ENCODE peak calls at places on chromosomes 3 and 15, in ten cellular contexts. D is hepatocyte; F is CD8-positive, alpha-beta memory T cell; T is PC-3; O is thoracic aorta; M is CD4-positive, CD25-positive, alpha-beta regulatory T cell; A is iPS DF 6.9; P is ovary; B is uterus; U is cardiac muscle cell. Q is an unnamed sample. For H3K27me3 and H3K4me1, the result is how much of the 10 kb centered on the place peaks cover.

GRCh38 chr15:96312641-96313335 is 17.7 kb upstream of the NR2F2 start:
- DNase-seq in T (peak), D (no peak), M (no peak), B (no peak), O (no peak), P (no peak), U (no peak), F (no peak), A (no peak), Q (no peak)

GRCh38 chr3:24086597-24087369 is 141.7 kb downstream of the NR1D2 start:
- DNase-seq in P (no peak), M (no peak), B (no peak), F (no peak), A (no peak), O (no peak), D (peak), T (no peak), U (no peak), Q (no peak)

GRCh38 chr15:87687176-87687890 is 569.2 kb downstream of the NTRK3 start:
- DNase-seq in P (no peak), F (no peak), M (no peak), A (no peak), B (no peak), D (no peak), U (no peak), O (no peak), T (no peak), Q (no peak)

GRCh38 chr15:100308222-100309007 is 33.4 kb downstream of the ADAMTS17 start:
- DNase-seq in T (no peak), O (no peak), F (no peak), P (no peak), B (peak), A (no peak), D (no peak), M (no peak), U (no peak), Q (no peak)

GRCh38 chr3:189636048-189636447 is 4.9 kb downstream of the TP63 start:
- DNase-seq in F (no peak), M (no peak), B (no peak), A (no peak), D (no peak), O (no peak), P (no peak), T (no peak), U (no peak), Q (no peak)

GRCh38 chr3:52721002-52721741 is 15.3 kb downstream of the SPCS1 start:
- DNase-seq in A (no peak), O (no peak), P (no peak), F (no peak), B (no peak), D (no peak), M (no peak), T (no peak), U (no peak), Q (no peak)

GRCh38 chr3:45167011-45167911 is 21.1 kb upstream of the CDCP1 start:
- DNase-seq in U (peak), M (peak), A (peak), F (peak), O (peak), P (peak), B (peak), T (peak), D (peak), Q (peak)

GRCh38 chr15:41284425-41285177 is 47.8 kb downstream of the OIP5 start:
- DNase-seq in T (peak), M (no peak), P (peak), U (peak), D (peak), F (no peak), O (no peak), A (no peak), B (no peak), Q (peak)

GRCh38 chr3:145094355-145094941 is 1066.5 kb downstream of the PLOD2 start:
- DNase-seq in M (no peak), D (peak), A (no peak), U (peak), B (no peak), O (no peak), F (no peak), T (peak), P (no peak), Q (peak)

GRCh38 chr3:62325896-62326295 is 47.5 kb downstream of the FEZF2 start:
- DNase-seq in F (no peak), B (no peak), P (no peak), O (no peak), D (peak), T (peak), A (no peak), M (no peak), U (no peak), Q (no peak)

GRCh38 chr15:90062729-90063684 is 39.3 kb downstream of the IDH2 start:
- DNase-seq in A (no peak), T (no peak), F (no peak), O (no peak), M (no peak), U (no peak), D (no peak), B (no peak), P (no peak), Q (no peak)

GRCh38 chr3:157606392-157607197 is 103.4 kb upstream of the VEPH1 start:
- DNase-seq in U (peak), F (peak), D (peak), O (no peak), M (peak), T (peak), P (peak), A (peak), B (peak), Q (peak)

GRCh38 chr3:40116478-40117162 is 192.9 kb upstream of the EIF1B start:
- DNase-seq in D (no peak), U (no peak), O (no peak), M (no peak), T (peak), F (no peak), B (no peak), P (no peak), A (no peak), Q (no peak)

DNA sequence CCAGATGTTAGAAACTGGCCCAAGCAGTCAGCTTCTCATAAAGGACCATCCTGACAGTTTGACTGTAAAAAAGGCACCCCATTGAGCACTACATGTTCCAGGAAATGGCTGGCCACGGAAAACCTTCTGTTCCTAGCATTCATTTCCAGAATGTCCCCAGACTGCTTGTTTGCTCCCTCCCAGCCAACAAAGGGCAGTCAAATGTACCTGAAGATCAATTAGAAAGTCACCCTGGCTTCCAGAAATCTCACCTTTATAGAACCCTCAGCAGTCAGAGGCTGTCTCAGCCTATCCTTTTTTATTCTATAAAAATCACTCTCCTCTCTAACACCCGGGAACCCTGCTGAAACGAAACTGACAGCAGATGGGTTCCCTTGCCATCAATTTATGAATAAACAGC is 774 bp upstream of the SAMMSON start:
- DNase-seq in D (no peak), O (no peak), M (no peak), B (peak), U (no peak), F (no peak), T (no peak), P (no peak), A (no peak), Q (no peak)
- H3K27ac ChIP-seq in D (peak), O (peak), M (no peak), B (peak), U (no peak), F (no peak), T (no peak), P (no peak), A (no peak), Q (no peak)

GRCh38 chr15:98408231-98408630 is 240.1 kb upstream of the IGF1R start:
- DNase-seq in D (no peak), F (no peak), M (no peak), P (no peak), U (no peak), A (no peak), B (no peak), T (no peak), O (no peak), Q (no peak)
- H3K27me3 ChIP-seq in D (under half), F (under half), M (under half), P (under half), U (under half), A (under half), B (under half), T (under half), O (under half), Q (under half)

DNA sequence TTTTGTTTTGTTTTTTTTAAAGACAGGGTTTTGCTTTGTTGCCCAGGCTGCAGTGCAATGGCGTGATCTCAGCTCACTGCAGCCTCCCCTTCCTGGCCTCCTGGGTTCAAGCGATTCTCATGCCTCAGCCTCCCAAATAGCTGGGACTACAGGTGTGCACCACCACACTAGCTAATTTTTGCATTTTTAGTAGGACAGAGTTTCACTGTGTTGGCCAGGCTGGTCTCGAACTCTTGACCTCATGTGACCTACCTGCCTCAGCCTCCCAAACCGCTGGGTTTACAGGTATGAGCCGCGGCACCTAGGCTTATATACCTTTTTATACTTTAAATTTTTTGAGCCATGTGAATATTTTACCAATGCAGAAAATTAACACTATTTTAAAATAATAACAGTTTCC is 56.9 kb upstream of the HERC1 start:
- DNase-seq in F (no peak), P (no peak), B (no peak), D (no peak), O (no peak), U (no peak), M (no peak), T (no peak), A (no peak), Q (no peak)
- H3K4me1 ChIP-seq in F (half or more), P (under half), B (under half), D (under half), O (under half), U (under half), M (under half), T (under half), A (under half), Q (under half)

DNA sequence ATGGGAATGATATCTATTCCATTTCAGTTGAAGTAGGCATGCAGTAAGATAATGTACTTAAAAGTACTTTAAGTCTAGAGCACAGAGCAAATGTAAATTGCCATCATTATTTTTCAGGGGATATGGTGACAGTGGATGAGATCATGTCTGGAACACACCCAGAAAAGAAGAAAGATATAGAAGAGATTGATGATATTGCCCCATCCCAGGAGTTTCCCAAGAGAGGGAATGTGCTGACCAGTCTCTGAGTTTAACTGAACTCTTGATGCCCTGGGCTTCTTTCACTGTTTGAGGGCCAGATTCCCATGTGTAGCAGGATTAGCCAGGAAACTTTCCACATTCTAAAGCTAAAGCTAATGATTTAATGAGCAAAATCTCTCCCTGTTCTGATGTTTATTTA is 366.8 kb upstream of the UMPS start:
- DNase-seq in P (no peak), U (no peak), F (no peak), B (peak), A (no peak), T (peak), M (no peak), O (no peak), D (peak), Q (no peak)
- H3K27ac ChIP-seq in P (no peak), U (no peak), F (no peak), B (no peak), A (no peak), T (no peak), M (no peak), O (peak), D (peak), Q (no peak)

GRCh38 chr15:31387101-31387482 is 60.5 kb downstream of the KLF13 start:
- DNase-seq in U (no peak), T (no peak), O (no peak), M (no peak), A (no peak), B (no peak), P (no peak), D (no peak), F (peak), Q (peak)

GRCh38 chr15:31383150-31383549 is 56.5 kb downstream of the KLF13 start:
- DNase-seq in A (no peak), B (no peak), P (no peak), T (no peak), M (no peak), U (no peak), D (no peak), O (no peak), F (no peak), Q (no peak)

GRCh38 chr15:31381801-31382692 is 55.4 kb downstream of the KLF13 start:
- DNase-seq in F (no peak), B (no peak), O (no peak), U (no peak), A (no peak), P (no peak), M (no peak), T (no peak), D (no peak), Q (no peak)

GRCh38 chr15:31382693-31383005 is 56.0 kb downstream of the KLF13 start:
- DNase-seq in F (no peak), P (no peak), A (no peak), U (no peak), D (no peak), M (no peak), O (no peak), B (no peak), T (no peak), Q (peak)

GRCh38 chr15:31384568-31384967 is 57.9 kb downstream of the KLF13 start:
- DNase-seq in D (no peak), A (no peak), O (no peak), T (no peak), F (no peak), B (no peak), U (no peak), M (no peak), P (no peak), Q (no peak)
- H3K27me3 ChIP-seq in D (under half), A (under half), O (under half), T (under half), F (under half), B (under half), U (under half), M (under half), P (under half), Q (under half)

DNA sequence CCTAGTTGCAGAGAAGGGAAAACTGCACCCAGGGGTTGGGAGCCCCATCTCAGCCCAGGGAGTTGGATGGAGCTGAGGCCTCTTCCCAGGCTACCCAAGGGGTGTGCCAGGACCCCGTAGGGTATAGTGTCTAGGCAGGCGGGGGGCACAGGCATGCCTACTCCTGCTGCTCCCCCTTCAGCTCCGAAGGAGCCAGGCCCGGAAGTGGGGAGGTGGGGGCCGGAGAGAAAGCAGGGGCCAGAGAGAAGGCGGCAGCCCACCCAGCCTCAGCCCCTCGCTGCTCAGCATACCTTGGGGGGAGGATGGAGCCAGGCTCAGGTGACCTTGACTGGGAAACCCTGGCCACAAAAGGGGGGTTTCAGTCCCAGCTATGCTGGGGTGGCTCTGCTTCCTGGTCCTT is 1.4 kb downstream of the SEMA3F start:
- DNase-seq in A (no peak), D (no peak), T (no peak), U (no peak), O (no peak), P (no peak), B (no peak), M (no peak), F (no peak), Q (no peak)
- H3K4me1 ChIP-seq in A (under half), D (under half), T (under half), U (under half), O (half or more), P (under half), B (under half), M (under half), F (under half), Q (under half)

DNA sequence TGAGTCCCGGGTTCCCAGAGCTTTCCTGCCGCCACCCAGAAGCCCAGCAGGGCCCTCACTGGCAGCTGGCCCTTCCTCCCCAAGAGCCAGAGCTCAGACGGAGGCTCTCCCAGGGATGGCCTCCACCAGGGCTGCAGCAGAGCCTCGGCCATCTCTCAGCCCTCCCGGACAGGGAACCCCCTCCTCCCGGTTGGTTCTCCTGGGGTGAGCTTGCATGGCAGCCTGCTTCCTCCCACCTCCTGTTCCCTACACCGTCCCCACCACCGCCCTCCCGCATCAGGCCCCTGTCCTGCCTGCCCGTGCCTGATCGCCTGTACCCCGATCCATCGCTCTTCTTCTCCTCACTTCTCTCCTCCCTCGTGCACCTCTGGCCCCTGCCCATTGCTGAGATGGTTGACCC is 24.1 kb upstream of the MUC4 start:
- DNase-seq in D (no peak), F (peak), A (no peak), P (no peak), T (no peak), U (no peak), M (no peak), B (no peak), O (no peak), Q (no peak)
- H3K27ac ChIP-seq in D (no peak), F (no peak), A (no peak), P (no peak), T (no peak), U (no peak), M (no peak), B (no peak), O (no peak), Q (no peak)

DNA sequence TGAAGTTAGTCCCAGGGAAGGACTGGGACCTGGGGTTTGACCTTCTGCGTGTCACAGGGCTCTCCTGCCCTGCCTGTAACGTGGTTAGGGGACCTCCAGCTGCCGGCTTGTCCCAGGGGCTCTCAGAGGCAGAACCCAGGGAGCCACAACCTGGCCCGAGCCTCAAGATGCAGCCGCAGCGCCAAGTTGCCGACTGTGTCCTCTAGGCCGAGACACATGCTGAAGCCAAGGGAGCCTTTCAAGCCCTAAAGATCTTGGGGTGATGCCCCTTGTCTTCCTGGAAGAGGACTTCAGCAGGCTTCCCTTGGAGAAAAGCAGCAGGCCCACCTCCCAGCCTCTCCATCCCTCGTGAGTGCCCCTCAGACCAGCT is 7.3 kb downstream of the DNAJB8 start:
- DNase-seq in F (no peak), B (no peak), D (no peak), M (no peak), A (no peak), T (no peak), U (no peak), O (no peak), P (no peak), Q (no peak)
- H3K27me3 ChIP-seq in F (under half), B (under half), D (under half), M (under half), A (under half), T (under half), U (under half), O (under half), P (under half), Q (under half)

GRCh38 chr3:180072786-180073185 is 36.0 kb upstream of the PEX5L start:
- DNase-seq in M (no peak), T (no peak), U (no peak), A (peak), O (no peak), F (no peak), P (no peak), B (no peak), D (no peak), Q (no peak)
- H3K4me1 ChIP-seq in M (under half), T (under half), U (under half), A (under half), O (under half), F (under half), P (under half), B (under half), D (under half), Q (under half)